ENCODE peak calls at places on chromosomes 2 and 18, in ten cellular contexts. U, F, X, W, S, Y, E, J, A and K are unnamed samples.

GRCh38 chr2:231243883-231244282 is 45.5 kb downstream of the ARMC9 start:
- DNase-seq in U (no peak), F (no peak), X (no peak), W (no peak), S (no peak), Y (no peak), E (no peak), J (no peak), A (no peak), K (no peak)

GRCh38 chr2:178257127-178257526 is 62.8 kb downstream of the OSBPL6 start:
- DNase-seq in U (no peak), F (no peak), X (no peak), W (no peak), S (no peak), Y (no peak), E (no peak), J (no peak), A (no peak), K (no peak)

GRCh38 chr2:174617713-174618112 is 20.1 kb upstream of the WIPF1 start:
- DNase-seq in U (no peak), F (no peak), X (no peak), W (no peak), S (no peak), Y (no peak), E (no peak), J (no peak), A (no peak), K (no peak)

GRCh38 chr2:40416486-40416885 is 35.4 kb downstream of the SLC8A1 start:
- DNase-seq in U (no peak), F (no peak), X (no peak), W (no peak), S (no peak), Y (no peak), E (no peak), J (no peak), A (no peak), K (no peak)

GRCh38 chr2:238424313-238424700 is 2.4 kb upstream of the ASB1 start:
- DNase-seq in U (no peak), F (no peak), X (no peak), W (no peak), S (no peak), Y (no peak), E (no peak), J (no peak), A (no peak), K (no peak)

GRCh38 chr2:207338220-207338607 is 172.5 kb upstream of the KLF7 start:
- DNase-seq in U (no peak), F (no peak), X (no peak), W (no peak), S (no peak), Y (no peak), E (no peak), J (no peak), A (no peak), K (no peak)

GRCh38 chr2:111042772-111043771 is 77.6 kb upstream of the BCL2L11 start:
- DNase-seq in U (no peak), F (no peak), X (no peak), W (no peak), S (no peak), Y (no peak), E (peak), J (no peak), A (no peak), K (no peak)

GRCh38 chr2:176083796-176084261 is at the start of gene EVX2:
- DNase-seq in U (no peak), F (peak), X (no peak), W (no peak), S (no peak), Y (no peak), E (no peak), J (peak), A (no peak), K (no peak)

GRCh38 chr2:31675485-31675901 is 94.8 kb upstream of the SRD5A2 start:
- DNase-seq in U (no peak), F (no peak), X (no peak), W (no peak), S (no peak), Y (no peak), E (no peak), J (no peak), A (no peak), K (no peak)

GRCh38 chr18:34729264-34729663 is 19.2 kb downstream of the DTNA start:
- DNase-seq in U (no peak), F (no peak), X (no peak), W (no peak), S (no peak), Y (no peak), E (no peak), J (no peak), A (no peak), K (no peak)

GRCh38 chr18:36672437-36673344 is 156.1 kb downstream of the TPGS2 start:
- DNase-seq in U (no peak), F (peak), X (no peak), W (no peak), S (no peak), Y (no peak), E (no peak), J (no peak), A (no peak), K (peak)

GRCh38 chr18:50715919-50716318 is 103.9 kb downstream of the MRO start:
- DNase-seq in U (no peak), F (no peak), X (no peak), W (no peak), S (no peak), Y (no peak), E (no peak), J (no peak), A (no peak), K (no peak)

GRCh38 chr18:54947115-54947514 is 12.1 kb downstream of the CCDC68 start:
- DNase-seq in U (no peak), F (no peak), X (no peak), W (no peak), S (no peak), Y (no peak), E (no peak), J (no peak), A (no peak), K (no peak)

GRCh38 chr2:33694904-33695303 is 95.8 kb upstream of the FAM98A start:
- DNase-seq in U (no peak), F (no peak), X (no peak), W (no peak), S (no peak), Y (no peak), E (no peak), J (no peak), A (no peak), K (no peak)